ENCODE peak calls at places on chromosome 19, in eight cellular contexts. K is adrenal gland, U is omental fat pad, B is GM23338, Y is fibroblast of the aortic adventitia, F is cardiac fibroblast, R is mucosa of descending colon, N is astrocyte of the spinal cord. S is an unnamed sample.

GRCh38 chr19:40521276-40521675 is 54.5 kb downstream of the SPTBN4 start:
- DNase-seq in K (no peak), U (no peak), B (no peak), Y (peak), F (peak), R (no peak), N (peak), S (peak)

GRCh38 chr19:17385878-17386611 is 8.0 kb downstream of the CCDC194 start:
- DNase-seq in K (peak), U (peak), B (peak), Y (peak), F (peak), R (peak), N (peak), S (peak)

GRCh38 chr19:20858218-20858617 is 64.8 kb upstream of the ZNF85 start:
- DNase-seq in K (no peak), U (no peak), B (peak), Y (no peak), F (no peak), R (no peak), N (no peak), S (no peak)

GRCh38 chr19:33953592-33953991 is 156.9 kb downstream of the KCTD15 start:
- DNase-seq in K (no peak), U (no peak), B (peak), Y (no peak), F (no peak), R (no peak), N (no peak), S (peak)

GRCh38 chr19:41740415-41741243 is 14.7 kb upstream of the CEACAM6 start:
- DNase-seq in K (no peak), U (no peak), B (peak), Y (no peak), F (no peak), R (no peak), N (no peak), S (no peak)

GRCh38 chr19:57280913-57281425 is 684 bp downstream of the ZNF460 start:
- DNase-seq in K (no peak), U (no peak), B (no peak), Y (peak), F (peak), R (peak), N (no peak), S (no peak)

GRCh38 chr19:38303517-38304351 is at the start of gene C19orf33:
- DNase-seq in K (no peak), U (no peak), B (peak), Y (no peak), F (peak), R (peak), N (peak), S (no peak)

GRCh38 chr19:28710278-28710677 is 502.7 kb downstream of the UQCRFS1 start:
- DNase-seq in K (no peak), U (no peak), B (peak), Y (peak), F (peak), R (peak), N (peak), S (peak)

GRCh38 chr19:18274776-18275356 is 614 bp upstream of the IQCN start:
- DNase-seq in K (peak), U (peak), B (peak), Y (peak), F (peak), R (peak), N (peak), S (peak)

GRCh38 chr19:21221653-21222052 is 79.8 kb downstream of the ZNF431 start:
- DNase-seq in K (no peak), U (no peak), B (peak), Y (no peak), F (peak), R (no peak), N (no peak), S (no peak)

GRCh38 chr19:43300206-43300605 is 30.9 kb upstream of the PSG9 start:
- DNase-seq in K (no peak), U (no peak), B (no peak), Y (no peak), F (no peak), R (no peak), N (no peak), S (no peak)

GRCh38 chr19:38003427-38004099 is 96.6 kb downstream of the SIPA1L3 start:
- DNase-seq in K (peak), U (no peak), B (peak), Y (peak), F (peak), R (peak), N (peak), S (peak)

GRCh38 chr19:29001006-29001921 is 211.7 kb downstream of the UQCRFS1 start:
- DNase-seq in K (no peak), U (no peak), B (no peak), Y (peak), F (no peak), R (no peak), N (no peak), S (peak)

GRCh38 chr19:3576696-3577443 is 4.1 kb downstream of the HMG20B start:
- DNase-seq in K (peak), U (no peak), B (peak), Y (peak), F (peak), R (peak), N (peak), S (peak)

GRCh38 chr19:44212865-44213346 is 574 bp downstream of the ZNF227 start:
- DNase-seq in K (peak), U (no peak), B (peak), Y (peak), F (peak), R (no peak), N (peak), S (peak)

GRCh38 chr19:6963937-6964336 is 57.3 kb downstream of the MBD3L2B start:
- DNase-seq in K (no peak), U (no peak), B (peak), Y (no peak), F (no peak), R (peak), N (no peak), S (no peak)

GRCh38 chr19:39160523-39160861 is 34.9 kb downstream of the PAK4 start:
- DNase-seq in K (peak), U (no peak), B (no peak), Y (peak), F (peak), R (no peak), N (peak), S (peak)

GRCh38 chr19:39112338-39112890 is 13.2 kb upstream of the PAK4 start:
- DNase-seq in K (peak), U (no peak), B (no peak), Y (no peak), F (peak), R (no peak), N (no peak), S (no peak)

GRCh38 chr19:42816901-42817300 is 51.4 kb upstream of the PSG8 start:
- DNase-seq in K (no peak), U (no peak), B (no peak), Y (peak), F (peak), R (no peak), N (no peak), S (no peak)

GRCh38 chr19:57757941-57758340 is 11.3 kb downstream of the ZNF776 start:
- DNase-seq in K (no peak), U (no peak), B (no peak), Y (no peak), F (no peak), R (no peak), N (no peak), S (no peak)

GRCh38 chr19:36149673-36150406 is 2.4 kb downstream of the COX7A1 start:
- DNase-seq in K (no peak), U (no peak), B (no peak), Y (no peak), F (no peak), R (no peak), N (no peak), S (no peak)

GRCh38 chr19:6556480-6556879 is 25.7 kb downstream of the TNFSF9 start:
- DNase-seq in K (no peak), U (no peak), B (no peak), Y (peak), F (peak), R (no peak), N (no peak), S (peak)

GRCh38 chr19:6228523-6229215 is 51.1 kb downstream of the MLLT1 start:
- DNase-seq in K (no peak), U (no peak), B (no peak), Y (no peak), F (no peak), R (no peak), N (peak), S (no peak)

GRCh38 chr19:18867751-18868150 is 28.2 kb downstream of the CERS1 start:
- DNase-seq in K (no peak), U (no peak), B (no peak), Y (no peak), F (no peak), R (no peak), N (no peak), S (no peak)

GRCh38 chr19:10335149-10336053 is 2.1 kb upstream of the RAVER1 start:
- DNase-seq in K (no peak), U (no peak), B (peak), Y (no peak), F (no peak), R (no peak), N (no peak), S (no peak)

GRCh38 chr19:46603752-46604241 is 2.7 kb downstream of the CALM3 start:
- DNase-seq in K (no peak), U (no peak), B (no peak), Y (no peak), F (no peak), R (no peak), N (no peak), S (no peak)

GRCh38 chr19:57560049-57560491 is 407 bp upstream of the ZNF550 start:
- DNase-seq in K (peak), U (no peak), B (no peak), Y (peak), F (peak), R (no peak), N (peak), S (peak)

GRCh38 chr19:16417660-16418596 is 53.8 kb downstream of the EPS15L1 start:
- DNase-seq in K (peak), U (peak), B (peak), Y (peak), F (peak), R (peak), N (peak), S (peak)

GRCh38 chr19:18223860-18224524 is 2.2 kb downstream of the PDE4C start:
- DNase-seq in K (peak), U (no peak), B (peak), Y (no peak), F (no peak), R (peak), N (no peak), S (no peak)

GRCh38 chr19:55552620-55553019 is 7.3 kb upstream of the SBK3 start:
- DNase-seq in K (no peak), U (no peak), B (no peak), Y (peak), F (peak), R (no peak), N (peak), S (peak)

GRCh38 chr19:58385313-58386165 is 1.5 kb upstream of the RPS5 start:
- DNase-seq in K (no peak), U (no peak), B (no peak), Y (no peak), F (no peak), R (no peak), N (no peak), S (no peak)

DNA sequence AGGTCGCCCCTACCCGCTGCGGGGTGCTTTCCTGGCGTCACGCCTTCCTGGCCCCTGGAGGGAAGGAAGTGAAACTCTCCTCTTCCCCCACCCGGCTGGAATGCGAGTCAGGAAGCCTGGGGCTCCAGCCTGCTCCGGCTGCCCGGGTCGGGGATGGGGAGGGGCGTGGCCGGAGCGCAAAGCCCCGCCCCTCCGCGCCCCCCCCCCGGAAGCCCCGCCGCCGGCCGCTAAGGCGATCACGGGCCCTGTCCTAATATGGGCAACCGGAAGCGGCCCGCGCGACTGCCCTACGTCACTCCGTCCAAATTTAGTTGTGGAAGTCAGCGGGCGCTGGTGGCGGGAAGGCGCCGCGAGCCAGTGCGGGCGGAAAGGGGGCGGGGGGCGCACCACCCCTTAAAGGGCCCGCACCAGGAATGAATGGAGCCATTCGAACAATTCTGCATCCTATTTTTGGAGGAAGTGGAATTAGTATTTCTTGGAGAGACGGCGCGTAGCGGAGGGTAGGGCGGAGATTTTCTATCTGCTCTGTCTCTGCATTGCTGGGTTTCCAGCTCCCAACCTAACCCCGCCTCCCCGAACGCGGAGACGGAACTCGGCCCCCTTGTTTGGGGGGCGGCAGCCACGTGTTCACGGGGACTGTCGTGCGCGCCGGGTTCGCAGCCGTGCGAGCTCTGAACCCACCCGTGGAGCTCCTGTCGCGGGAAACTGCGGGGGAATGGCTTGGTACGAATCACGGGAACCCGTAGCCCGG is 1.6 kb downstream of the IER2 start:
- DNase-seq in K (peak), U (peak), B (peak), Y (peak), F (peak), R (peak), N (peak), S (peak)
- TF ChIP-seq CTCF in K (no peak), U (no peak), B (peak), Y (peak), F (no peak), R (no peak), N (peak), S (peak)

GRCh38 chr19:4867534-4868285 is at the start of gene PLIN3:
- DNase-seq in K (peak), U (peak), B (peak), Y (peak), F (peak), R (peak), N (peak), S (peak)

GRCh38 chr19:4870025-4870700 is 2.7 kb upstream of the PLIN3 start:
- DNase-seq in K (peak), U (no peak), B (peak), Y (peak), F (peak), R (peak), N (peak), S (peak)

GRCh38 chr19:4871711-4872110 is 4.2 kb upstream of the PLIN3 start:
- DNase-seq in K (no peak), U (no peak), B (no peak), Y (no peak), F (no peak), R (no peak), N (no peak), S (no peak)

GRCh38 chr19:4866595-4867424 is 657 bp downstream of the PLIN3 start:
- DNase-seq in K (peak), U (no peak), B (peak), Y (peak), F (peak), R (peak), N (peak), S (peak)

GRCh38 chr19:4868286-4868834 is 893 bp upstream of the PLIN3 start:
- DNase-seq in K (no peak), U (no peak), B (no peak), Y (no peak), F (no peak), R (peak), N (no peak), S (no peak)
- TF ChIP-seq CTCF in K (no peak), U (no peak), B (no peak), Y (no peak), F (no peak), R (no peak), N (no peak), S (no peak)

GRCh38 chr19:52570005-52570861 is at the start of gene ZNF701:
- DNase-seq in K (peak), U (peak), B (peak), Y (peak), F (peak), R (peak), N (peak), S (peak)
- TF ChIP-seq CTCF in K (peak), U (no peak), B (no peak), Y (peak), F (peak), R (peak), N (peak), S (no peak)

GRCh38 chr19:1844536-1845515 is 3.5 kb downstream of the REXO1 start:
- DNase-seq in K (no peak), U (no peak), B (no peak), Y (no peak), F (no peak), R (no peak), N (no peak), S (no peak)

GRCh38 chr19:1841209-1841924 is 6.9 kb downstream of the REXO1 start:
- DNase-seq in K (no peak), U (no peak), B (no peak), Y (no peak), F (no peak), R (no peak), N (no peak), S (no peak)

GRCh38 chr19:1845642-1846041 is 2.6 kb downstream of the REXO1 start:
- DNase-seq in K (no peak), U (no peak), B (no peak), Y (no peak), F (no peak), R (no peak), N (no peak), S (no peak)

GRCh38 chr19:1843116-1843515 is 5.2 kb downstream of the REXO1 start:
- DNase-seq in K (no peak), U (no peak), B (no peak), Y (no peak), F (no peak), R (no peak), N (no peak), S (no peak)

GRCh38 chr19:1843646-1844394 is 4.5 kb downstream of the REXO1 start:
- DNase-seq in K (no peak), U (no peak), B (peak), Y (no peak), F (no peak), R (no peak), N (no peak), S (no peak)
- TF ChIP-seq CTCF in K (no peak), U (no peak), B (peak), Y (no peak), F (peak), R (no peak), N (peak), S (peak)

GRCh38 chr19:48637948-48638830 is 1.0 kb upstream of the DBP start:
- DNase-seq in K (peak), U (no peak), B (peak), Y (peak), F (peak), R (peak), N (peak), S (peak)
- TF ChIP-seq CTCF in K (peak), U (no peak), B (peak), Y (no peak), F (no peak), R (no peak), N (peak), S (peak)

GRCh38 chr19:13782537-13782936 is 8.3 kb downstream of the C19orf53 start:
- DNase-seq in K (no peak), U (no peak), B (no peak), Y (no peak), F (peak), R (no peak), N (peak), S (peak)

GRCh38 chr19:13788991-13789390 is 6.3 kb upstream of the ZSWIM4 start:
- DNase-seq in K (no peak), U (no peak), B (no peak), Y (peak), F (peak), R (no peak), N (peak), S (peak)

GRCh38 chr19:13783565-13784500 is 9.6 kb downstream of the C19orf53 start:
- DNase-seq in K (no peak), U (no peak), B (no peak), Y (no peak), F (no peak), R (no peak), N (no peak), S (no peak)

GRCh38 chr19:13781547-13781946 is 7.3 kb downstream of the C19orf53 start:
- DNase-seq in K (peak), U (peak), B (peak), Y (peak), F (peak), R (peak), N (peak), S (peak)

DNA sequence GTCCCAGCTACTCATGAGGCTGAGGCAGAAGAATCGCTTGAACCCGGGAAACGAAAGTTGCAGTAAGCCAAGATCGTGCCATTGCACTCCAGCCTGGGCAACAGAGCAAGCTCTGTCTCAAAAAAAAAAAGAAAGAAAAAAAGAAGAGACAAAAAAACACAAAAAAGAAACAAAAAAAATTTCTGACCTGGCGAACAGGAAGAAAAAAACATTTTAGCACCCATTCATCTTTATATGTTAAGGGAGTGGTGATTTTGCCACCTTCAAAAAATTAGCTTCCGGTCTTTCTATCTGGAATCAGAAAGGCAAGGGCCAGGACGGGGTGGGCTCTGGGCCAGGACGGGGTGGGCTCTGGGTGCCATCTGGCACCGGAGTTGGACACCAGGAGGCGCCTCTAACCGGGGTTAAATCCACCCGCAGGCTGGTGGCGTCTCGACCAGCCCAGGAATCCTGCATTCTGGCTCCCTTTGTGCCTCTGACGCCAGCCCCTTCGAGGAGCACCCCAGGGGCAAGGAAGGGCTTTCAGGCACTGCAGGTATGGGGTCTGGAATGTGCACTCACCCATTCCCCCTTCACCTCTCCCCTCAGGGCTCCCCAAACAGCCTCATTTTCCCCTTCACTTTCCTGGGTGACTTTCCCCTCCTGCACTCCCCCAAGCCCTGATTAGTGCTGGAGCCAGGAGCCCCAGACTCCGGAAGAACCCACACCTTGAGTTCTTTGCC is 10.4 kb upstream of the ZSWIM4 start:
- DNase-seq in K (peak), U (peak), B (peak), Y (peak), F (peak), R (peak), N (peak), S (peak)
- TF ChIP-seq CTCF in K (peak), U (no peak), B (peak), Y (peak), F (peak), R (peak), N (peak), S (peak)

GRCh38 chr19:8698433-8699063 is at the start of gene ACTL9:
- DNase-seq in K (no peak), U (no peak), B (no peak), Y (no peak), F (no peak), R (no peak), N (no peak), S (no peak)
- TF ChIP-seq CTCF in K (no peak), U (no peak), B (no peak), Y (no peak), F (no peak), R (no peak), N (no peak), S (no peak)

S was measured in fibroblast of pulmonary artery.